ENCODE peak calls at places on chromosomes 16 and 17, in ten cellular contexts. O is astrocyte; R is neural progenitor cell; Z is breast epithelium; M is esophagus muscularis mucosa; F is adrenal gland; E is CD8-positive, alpha-beta T cell; Q is heart right ventricle; N is psoas muscle; J is prostate gland. D is an unnamed sample. For H3K36me3, the result is how much of the 10 kb centered on the place peaks cover.

GRCh38 chr17:20096430-20096829 is 87.3 kb downstream of the SPECC1 start:
- DNase-seq in O (no peak), R (no peak), Z (no peak), M (no peak), F (no peak), E (no peak), Q (no peak), N (no peak), J (no peak), D (no peak)

GRCh38 chr17:40315678-40316570 is 6.9 kb downstream of the RARA start:
- DNase-seq in O (no peak), R (no peak), Z (no peak), M (no peak), F (no peak), E (no peak), Q (no peak), N (peak), J (no peak), D (no peak)

GRCh38 chr16:50368410-50369132 is at the start of gene BRD7:
- DNase-seq in O (peak), R (peak), Z (peak), M (no peak), F (peak), E (peak), Q (peak), N (peak), J (peak), D (no peak)

GRCh38 chr16:88569985-88570690 is at the start of gene ZC3H18:
- DNase-seq in O (peak), R (peak), Z (peak), M (peak), F (peak), E (peak), Q (peak), N (peak), J (peak), D (peak)

GRCh38 chr16:89045181-89045815 is 48.4 kb upstream of the ACSF3 start:
- DNase-seq in O (no peak), R (no peak), Z (no peak), M (no peak), F (no peak), E (no peak), Q (no peak), N (no peak), J (no peak), D (no peak)

GRCh38 chr16:89827383-89828198 is 684 bp upstream of the SPIRE2 start:
- DNase-seq in O (peak), R (peak), Z (peak), M (no peak), F (peak), E (no peak), Q (peak), N (peak), J (peak), D (peak)

GRCh38 chr17:31404028-31404949 is 12.8 kb downstream of the RAB11FIP4 start:
- DNase-seq in O (no peak), R (no peak), Z (no peak), M (no peak), F (no peak), E (no peak), Q (no peak), N (no peak), J (no peak), D (no peak)

GRCh38 chr16:81263470-81264200 is 25.1 kb downstream of the BCO1 start:
- DNase-seq in O (peak), R (no peak), Z (no peak), M (no peak), F (peak), E (no peak), Q (peak), N (no peak), J (no peak), D (no peak)

GRCh38 chr17:51739245-51739886 is 419.1 kb downstream of the CA10 start:
- DNase-seq in O (no peak), R (no peak), Z (no peak), M (no peak), F (no peak), E (no peak), Q (no peak), N (no peak), J (peak), D (no peak)

GRCh38 chr17:66401364-66401763 is 99.0 kb downstream of the PRKCA start:
- DNase-seq in O (no peak), R (no peak), Z (no peak), M (no peak), F (no peak), E (no peak), Q (no peak), N (no peak), J (no peak), D (no peak)

GRCh38 chr16:49021136-49021535 is 260.5 kb downstream of the CBLN1 start:
- DNase-seq in O (peak), R (peak), Z (no peak), M (peak), F (no peak), E (no peak), Q (no peak), N (no peak), J (no peak), D (no peak)

GRCh38 chr17:19378416-19379293 is at the start of gene MAPK7:
- DNase-seq in O (no peak), R (no peak), Z (no peak), M (no peak), F (no peak), E (no peak), Q (no peak), N (peak), J (peak), D (no peak)

GRCh38 chr16:68995011-68995504 is 110.4 kb upstream of the HAS3 start:
- DNase-seq in O (peak), R (peak), Z (peak), M (peak), F (no peak), E (no peak), Q (no peak), N (no peak), J (peak), D (no peak)

GRCh38 chr17:80021600-80021999 is 14.1 kb downstream of the TBC1D16 start:
- DNase-seq in O (no peak), R (no peak), Z (no peak), M (no peak), F (no peak), E (no peak), Q (no peak), N (no peak), J (no peak), D (no peak)

GRCh38 chr16:79007614-79008013 is 592.9 kb downstream of the MAF start:
- DNase-seq in O (no peak), R (no peak), Z (no peak), M (no peak), F (no peak), E (no peak), Q (no peak), N (no peak), J (no peak), D (no peak)

GRCh38 chr16:129075-129474 is 9.4 kb downstream of the NPRL3 start:
- DNase-seq in O (no peak), R (no peak), Z (no peak), M (no peak), F (no peak), E (no peak), Q (no peak), N (no peak), J (no peak), D (no peak)

GRCh38 chr17:37096071-37096470 is 147.3 kb downstream of the AATF start:
- DNase-seq in O (no peak), R (no peak), Z (no peak), M (no peak), F (no peak), E (no peak), Q (no peak), N (no peak), J (no peak), D (no peak)

GRCh38 chr16:85461814-85462404 is 151.2 kb upstream of the GSE1 start:
- DNase-seq in O (peak), R (peak), Z (no peak), M (no peak), F (peak), E (no peak), Q (no peak), N (no peak), J (no peak), D (peak)

GRCh38 chr16:88993006-88993787 is 16.2 kb upstream of the CBFA2T3 start:
- DNase-seq in O (no peak), R (peak), Z (no peak), M (no peak), F (no peak), E (no peak), Q (no peak), N (no peak), J (no peak), D (no peak)

GRCh38 chr16:11258553-11259287 is 2.7 kb upstream of the SOCS1 start:
- DNase-seq in O (no peak), R (no peak), Z (peak), M (no peak), F (peak), E (peak), Q (peak), N (peak), J (no peak), D (peak)

GRCh38 chr17:2705263-2705662 is 6.3 kb downstream of the CLUH start:
- DNase-seq in O (peak), R (no peak), Z (no peak), M (no peak), F (peak), E (no peak), Q (no peak), N (peak), J (no peak), D (no peak)

GRCh38 chr17:17119533-17119932 is 77.3 kb downstream of the MPRIP start:
- DNase-seq in O (peak), R (no peak), Z (no peak), M (no peak), F (peak), E (peak), Q (no peak), N (peak), J (no peak), D (no peak)

GRCh38 chr16:56601325-56601724 is 7.1 kb upstream of the MT2A start:
- DNase-seq in O (no peak), R (peak), Z (no peak), M (no peak), F (no peak), E (no peak), Q (no peak), N (peak), J (no peak), D (no peak)
- H3K36me3 ChIP-seq in O (under half), R (under half), Z (under half), M (under half), F (under half), E (under half), Q (under half), N (under half), J (under half), D (under half)

GRCh38 chr17:74181341-74181740 is 22.1 kb upstream of the RPL38 start:
- DNase-seq in O (no peak), R (no peak), Z (no peak), M (no peak), F (no peak), E (no peak), Q (no peak), N (no peak), J (no peak), D (no peak)

GRCh38 chr17:74179576-74179975 is 23.9 kb upstream of the RPL38 start:
- DNase-seq in O (no peak), R (no peak), Z (no peak), M (no peak), F (no peak), E (no peak), Q (no peak), N (no peak), J (no peak), D (no peak)

GRCh38 chr17:74180336-74180735 is 23.1 kb upstream of the RPL38 start:
- DNase-seq in O (no peak), R (peak), Z (no peak), M (no peak), F (no peak), E (no peak), Q (no peak), N (no peak), J (no peak), D (no peak)

GRCh38 chr17:74176546-74177001 is 26.9 kb upstream of the RPL38 start:
- DNase-seq in O (peak), R (peak), Z (no peak), M (no peak), F (peak), E (peak), Q (peak), N (peak), J (peak), D (peak)

GRCh38 chr17:74177018-74177450 is 26.4 kb upstream of the RPL38 start:
- DNase-seq in O (peak), R (no peak), Z (no peak), M (no peak), F (no peak), E (no peak), Q (no peak), N (no peak), J (no peak), D (no peak)
- TF ChIP-seq CTCF in O (no peak), R (no peak), Z (peak), M (no peak), F (no peak), E (no peak), Q (no peak), N (no peak), J (no peak), D (no peak)

DNA sequence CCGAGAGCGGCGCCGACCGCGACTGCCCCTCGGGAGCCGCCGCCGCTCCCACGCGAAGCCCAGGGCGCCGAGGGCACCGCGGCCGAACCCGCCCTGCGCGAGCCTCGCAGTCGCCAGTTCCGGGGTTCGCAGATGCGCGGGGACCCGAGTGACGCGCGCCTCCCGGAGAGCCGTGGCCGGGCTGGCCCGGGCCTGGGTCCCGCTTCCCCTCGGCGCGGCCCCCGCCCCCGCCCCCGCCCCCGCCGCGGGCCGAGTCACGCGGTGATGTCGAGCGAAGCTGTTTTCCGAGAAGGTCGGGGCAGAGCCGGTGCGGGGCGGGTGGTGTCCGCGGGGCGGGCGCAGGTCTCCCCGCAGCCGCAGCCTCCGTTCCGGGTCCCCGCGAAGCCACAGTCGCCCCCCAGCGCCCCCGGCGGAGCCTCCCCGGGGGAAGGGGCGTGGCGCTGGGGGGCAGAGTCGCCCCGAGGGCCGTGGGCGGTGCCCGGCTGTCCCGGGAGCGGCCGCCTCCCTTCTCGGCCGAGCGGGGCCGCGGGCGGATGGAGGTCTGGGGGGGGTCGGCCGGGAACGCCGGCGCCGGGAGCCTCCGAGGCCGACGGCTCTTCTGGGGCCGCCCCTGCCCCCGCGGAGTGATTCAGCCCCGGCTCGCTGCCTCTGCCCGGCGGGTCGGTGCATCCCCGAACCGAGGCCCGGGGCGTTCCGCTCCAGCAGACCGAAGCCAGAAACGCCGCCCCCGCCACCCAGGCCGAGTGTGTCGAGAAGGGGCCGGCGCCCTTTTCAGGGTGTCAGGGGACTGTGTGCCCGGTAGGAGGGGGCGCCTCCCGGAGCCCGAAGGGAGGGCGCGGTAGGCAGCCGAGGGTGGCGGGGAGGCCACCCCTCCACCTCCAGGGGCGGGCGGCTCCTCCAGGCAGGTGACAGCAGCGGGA is 1.5 kb downstream of the METRNL start:
- DNase-seq in O (no peak), R (peak), Z (no peak), M (no peak), F (no peak), E (peak), Q (no peak), N (no peak), J (no peak), D (no peak)
- H3K36me3 ChIP-seq in O (under half), R (under half), Z (under half), M (under half), F (under half), E (under half), Q (under half), N (under half), J (under half), D (under half)

GRCh38 chr17:81553018-81553615 is 964 bp upstream of the FAAP100 start:
- DNase-seq in O (peak), R (peak), Z (peak), M (peak), F (peak), E (peak), Q (peak), N (peak), J (peak), D (peak)

GRCh38 chr17:81552244-81553017 is at the start of gene FAAP100:
- DNase-seq in O (peak), R (peak), Z (peak), M (no peak), F (peak), E (peak), Q (peak), N (peak), J (peak), D (peak)

GRCh38 chr17:81550830-81551457 is 1.2 kb downstream of the FAAP100 start:
- DNase-seq in O (no peak), R (no peak), Z (no peak), M (no peak), F (no peak), E (no peak), Q (no peak), N (peak), J (no peak), D (no peak)

GRCh38 chr17:81550285-81550684 is 1.9 kb downstream of the FAAP100 start:
- DNase-seq in O (no peak), R (no peak), Z (no peak), M (no peak), F (no peak), E (no peak), Q (no peak), N (peak), J (no peak), D (no peak)

GRCh38 chr17:81551458-81552243 is 502 bp downstream of the FAAP100 start:
- DNase-seq in O (no peak), R (peak), Z (no peak), M (no peak), F (peak), E (no peak), Q (no peak), N (peak), J (no peak), D (peak)
- TF ChIP-seq CTCF in O (no peak), R (no peak), Z (no peak), M (peak), F (no peak), E (no peak), Q (no peak), N (no peak), J (no peak), D (no peak)

GRCh38 chr16:4264546-4264945 is 8.3 kb downstream of the TFAP4 start:
- DNase-seq in O (no peak), R (no peak), Z (no peak), M (no peak), F (no peak), E (no peak), Q (no peak), N (no peak), J (no peak), D (no peak)

GRCh38 chr16:4261557-4262172 is 11.2 kb downstream of the TFAP4 start:
- DNase-seq in O (peak), R (peak), Z (no peak), M (no peak), F (peak), E (peak), Q (no peak), N (peak), J (no peak), D (no peak)

GRCh38 chr16:4263504-4264436 is 9.1 kb downstream of the TFAP4 start:
- DNase-seq in O (no peak), R (peak), Z (no peak), M (peak), F (peak), E (no peak), Q (peak), N (peak), J (no peak), D (peak)

GRCh38 chr16:4260360-4260759 is 12.5 kb downstream of the TFAP4 start:
- DNase-seq in O (no peak), R (no peak), Z (peak), M (no peak), F (no peak), E (no peak), Q (no peak), N (no peak), J (peak), D (peak)

GRCh38 chr16:4262303-4262835 is 10.5 kb downstream of the TFAP4 start:
- DNase-seq in O (no peak), R (no peak), Z (no peak), M (no peak), F (no peak), E (no peak), Q (no peak), N (no peak), J (no peak), D (no peak)
- H3K36me3 ChIP-seq in O (under half), R (under half), Z (under half), M (under half), F (under half), E (under half), Q (under half), N (under half), J (under half), D (under half)